ENCODE peak calls at places on chromosomes 6 and 20, in eight cellular contexts. D, F, A, X, E, W, Y and M are unnamed samples.

GRCh38 chr6:33965766-33966165 is 162.0 kb upstream of the MLN start:
- DNase-seq in Y (no peak), A (no peak), D (no peak), F (peak), X (no peak), W (no peak), E (no peak), M (no peak)

GRCh38 chr20:47196091-47197081 is 160.1 kb downstream of the ZMYND8 start:
- DNase-seq in D (peak), E (peak), W (peak), A (peak), Y (no peak), X (peak), F (peak), M (peak)

GRCh38 chr20:22394583-22394982 is 189.8 kb downstream of the FOXA2 start:
- DNase-seq in A (no peak), Y (no peak), W (no peak), X (no peak), E (no peak), D (no peak), F (no peak), M (no peak)

GRCh38 chr20:10565191-10565921 is 108.4 kb downstream of the JAG1 start:
- DNase-seq in W (peak), E (no peak), D (no peak), A (no peak), Y (no peak), X (no peak), F (no peak), M (no peak)

GRCh38 chr20:6704132-6704861 is 63.2 kb upstream of the BMP2 start:
- DNase-seq in Y (no peak), E (no peak), F (no peak), W (peak), X (no peak), D (peak), A (no peak), M (no peak)

GRCh38 chr6:170271771-170272314 is 19.0 kb downstream of the DLL1 start:
- DNase-seq in X (peak), E (no peak), A (peak), D (peak), Y (no peak), W (no peak), F (no peak), M (no peak)

GRCh38 chr6:124903797-124904196 is 58.4 kb upstream of the RNF217 start:
- DNase-seq in W (no peak), D (no peak), A (no peak), Y (no peak), X (no peak), F (no peak), E (no peak), M (no peak)

GRCh38 chr20:12723811-12724210 is 285.0 kb upstream of the SPTLC3 start:
- DNase-seq in E (no peak), F (no peak), X (no peak), W (no peak), A (no peak), D (no peak), Y (no peak), M (no peak)

GRCh38 chr6:77620290-77620882 is 32.5 kb upstream of the MEI4 start:
- DNase-seq in F (no peak), A (no peak), W (peak), X (no peak), Y (no peak), E (no peak), D (no peak), M (peak)

GRCh38 chr6:70135783-70136182 is 167.1 kb downstream of the COL9A1 start:
- DNase-seq in A (no peak), D (no peak), Y (no peak), F (no peak), W (no peak), X (no peak), E (no peak), M (no peak)

GRCh38 chr20:13200767-13201500 is 20.1 kb upstream of the ISM1 start:
- DNase-seq in X (no peak), F (no peak), W (no peak), Y (no peak), A (no peak), D (no peak), E (no peak), M (no peak)

GRCh38 chr6:10633216-10633615 is 61.2 kb downstream of the C6orf52 start:
- DNase-seq in A (peak), X (peak), E (no peak), F (no peak), Y (no peak), D (no peak), W (peak), M (peak)

GRCh38 chr6:88529726-88530125 is 363.6 kb upstream of the CNR1 start:
- DNase-seq in X (no peak), A (no peak), F (no peak), W (no peak), Y (peak), E (no peak), D (no peak), M (no peak)

GRCh38 chr6:16320533-16321340 is 82.3 kb downstream of the GMPR start:
- DNase-seq in X (no peak), F (no peak), D (no peak), W (no peak), E (no peak), A (no peak), Y (no peak), M (no peak)

GRCh38 chr6:104526383-104526782 is 333.3 kb downstream of the HACE1 start:
- DNase-seq in Y (no peak), F (no peak), W (peak), E (no peak), X (no peak), D (no peak), A (no peak), M (no peak)

GRCh38 chr6:13006578-13007300 is 290.2 kb downstream of the PHACTR1 start:
- DNase-seq in E (peak), X (no peak), A (no peak), W (no peak), D (no peak), F (no peak), Y (no peak), M (no peak)
- TF ChIP-seq POLR2A in E (no peak), X (no peak), A (no peak), W (no peak), D (no peak), F (no peak), Y (no peak), M (no peak)

GRCh38 chr6:14921170-14921569 is 324.7 kb upstream of the JARID2 start:
- DNase-seq in E (peak), W (no peak), F (no peak), Y (no peak), A (no peak), X (no peak), D (peak), M (no peak)
- TF ChIP-seq POLR2AphosphoS5 in E (no peak), W (no peak), F (no peak), Y (no peak), A (no peak), X (no peak), D (no peak), M (no peak)

GRCh38 chr20:51750037-51750769 is 18.0 kb downstream of the ATP9A start:
- DNase-seq in F (peak), A (no peak), W (peak), D (peak), E (no peak), X (no peak), Y (no peak), M (peak)
- TF ChIP-seq POLR2A in F (no peak), A (no peak), W (no peak), D (no peak), E (no peak), X (no peak), Y (no peak), M (no peak)

GRCh38 chr6:85591207-85591606 is 2.5 kb downstream of the SNX14 start:
- DNase-seq in X (no peak), E (no peak), A (no peak), F (no peak), D (no peak), Y (no peak), W (no peak), M (no peak)

GRCh38 chr6:85592044-85592443 is 1.6 kb downstream of the SNX14 start:
- DNase-seq in F (no peak), Y (no peak), W (no peak), X (no peak), A (no peak), D (no peak), E (no peak), M (no peak)

GRCh38 chr6:85593438-85594196 is at the start of gene SNX14:
- DNase-seq in A (peak), D (peak), F (peak), W (peak), X (peak), Y (peak), E (peak), M (peak)

GRCh38 chr6:85594197-85594930 is 706 bp upstream of the SNX14 start:
- DNase-seq in D (no peak), Y (no peak), W (no peak), F (no peak), X (no peak), E (no peak), A (no peak), M (no peak)
- TF ChIP-seq POLR2AphosphoS5 in D (no peak), Y (peak), W (no peak), F (peak), X (no peak), E (no peak), A (no peak), M (no peak)

GRCh38 chr6:15245361-15246216 is at the start of gene JARID2:
- DNase-seq in X (peak), E (peak), A (peak), W (peak), D (peak), Y (peak), F (peak), M (peak)

GRCh38 chr6:15247750-15248450 is 2.0 kb downstream of the JARID2 start:
- DNase-seq in A (no peak), D (peak), E (peak), X (peak), Y (no peak), W (peak), F (peak), M (no peak)

GRCh38 chr6:15247214-15247749 is 1.4 kb downstream of the JARID2 start:
- DNase-seq in W (no peak), X (no peak), Y (no peak), F (no peak), D (no peak), E (no peak), A (no peak), M (no peak)

GRCh38 chr6:15244605-15245360 is 1.1 kb upstream of the JARID2 start:
- DNase-seq in D (peak), Y (no peak), A (no peak), W (peak), X (peak), E (peak), F (peak), M (no peak)

DNA sequence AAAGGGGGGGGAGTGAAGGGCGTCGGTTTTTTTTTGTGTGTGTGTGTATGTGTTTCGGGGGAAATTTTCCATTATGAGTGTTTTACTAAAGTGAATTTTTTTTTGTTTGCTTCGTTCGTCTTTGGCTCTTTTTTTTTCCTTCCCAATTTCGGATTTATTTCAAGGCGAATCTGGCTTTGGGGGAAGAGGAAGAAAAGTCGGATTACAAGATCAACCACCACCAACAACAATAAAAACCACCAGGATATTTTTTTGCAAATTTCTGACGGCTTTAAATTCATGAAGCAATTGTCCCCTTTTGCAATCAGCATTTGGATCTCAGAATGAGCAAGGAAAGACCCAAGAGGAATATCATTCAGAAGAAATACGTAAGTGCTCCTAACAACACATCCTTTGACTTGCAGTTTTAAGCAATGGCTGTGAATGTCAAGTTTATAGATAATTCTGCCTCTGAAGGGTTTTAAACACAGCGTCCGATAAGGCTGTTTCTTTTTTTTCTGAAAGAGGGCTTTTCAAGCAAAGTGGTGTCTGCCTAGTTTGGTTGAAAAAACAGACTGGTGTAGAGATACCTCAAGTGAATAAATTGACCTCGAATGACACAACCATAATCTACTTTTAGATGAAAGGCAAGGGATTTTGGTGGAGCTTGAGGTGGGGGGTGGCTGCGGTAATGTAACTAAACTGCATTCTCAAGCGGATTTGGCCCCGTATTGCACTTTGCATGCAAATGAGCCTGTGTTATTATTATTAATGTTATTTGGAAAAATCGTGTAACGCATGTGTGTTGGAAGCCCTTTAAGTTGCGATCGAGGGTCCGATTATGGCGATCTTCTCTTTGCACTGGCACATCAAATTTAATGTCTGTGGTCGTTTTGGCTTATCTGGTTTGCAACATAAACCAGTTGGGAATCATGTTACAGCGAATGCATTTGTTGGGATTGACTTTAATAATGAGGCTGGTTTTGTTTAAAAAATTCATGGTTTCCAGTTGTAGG is 645 bp downstream of the JARID2 start:
- DNase-seq in A (no peak), W (no peak), E (no peak), D (no peak), F (no peak), X (no peak), Y (no peak), M (no peak)
- TF ChIP-seq POLR2A in A (peak), W (no peak), E (no peak), D (no peak), F (no peak), X (no peak), Y (no peak), M (no peak)

GRCh38 chr6:158011478-158011920 is 29.8 kb downstream of the SYNJ2 start:
- DNase-seq in A (no peak), F (no peak), E (no peak), Y (no peak), D (no peak), X (no peak), W (peak), M (no peak)

GRCh38 chr6:158009935-158010585 is 28.4 kb downstream of the SYNJ2 start:
- DNase-seq in F (no peak), X (no peak), E (no peak), D (no peak), A (no peak), Y (no peak), W (no peak), M (no peak)

GRCh38 chr6:158006821-158007570 is 25.3 kb downstream of the SYNJ2 start:
- DNase-seq in F (no peak), X (no peak), E (no peak), D (no peak), A (no peak), Y (no peak), W (no peak), M (no peak)

GRCh38 chr6:158010591-158011477 is 29.2 kb downstream of the SYNJ2 start:
- DNase-seq in E (no peak), A (no peak), F (peak), W (peak), X (no peak), Y (no peak), D (no peak), M (no peak)

DNA sequence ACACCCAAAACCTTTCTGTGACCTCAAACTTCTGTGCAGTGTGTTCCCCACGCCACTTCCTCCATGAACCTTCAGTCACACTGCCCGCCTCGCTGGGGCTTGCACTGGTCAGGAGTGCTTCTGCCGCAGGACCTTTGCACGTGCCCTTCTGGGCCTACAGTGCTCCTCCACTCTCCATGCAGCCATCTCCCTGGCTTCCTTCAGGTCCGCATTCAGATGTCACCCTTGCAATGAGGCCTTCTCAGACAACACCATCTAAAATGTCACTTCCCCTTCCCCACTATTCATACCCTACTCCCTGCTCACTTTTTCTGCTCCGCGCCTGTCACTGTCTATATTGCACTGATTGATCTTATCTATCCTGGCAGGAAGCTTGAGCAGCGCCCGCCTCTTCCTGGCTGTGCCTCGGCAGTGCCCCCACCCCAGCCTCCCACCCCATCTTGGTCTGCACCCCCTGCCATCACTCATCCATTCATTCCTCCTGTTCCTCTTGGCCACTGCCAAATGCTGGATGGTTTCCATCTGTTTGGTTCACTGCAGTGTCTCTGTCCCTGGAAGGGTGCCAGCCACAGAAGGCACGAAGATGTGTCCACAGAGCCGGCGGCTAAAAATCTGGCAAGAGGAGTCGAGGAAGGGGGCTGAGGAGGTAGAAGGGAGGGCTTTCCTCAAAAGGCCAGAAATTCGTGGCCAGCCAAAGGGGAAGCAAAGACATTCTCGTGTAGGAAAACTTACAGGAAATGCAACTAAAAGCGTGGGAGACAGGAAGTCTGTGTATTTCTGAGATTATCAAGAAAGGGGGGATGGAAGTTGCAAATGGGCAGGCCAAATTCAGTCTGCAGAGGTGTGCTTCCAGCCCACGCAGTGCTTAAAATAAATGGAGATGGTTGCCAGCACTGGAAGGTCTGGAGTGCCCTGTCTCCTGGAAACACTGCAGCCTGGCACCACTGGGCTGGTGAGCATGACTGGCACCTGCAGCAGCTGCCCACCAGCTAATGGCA is 27.5 kb downstream of the SYNJ2 start:
- DNase-seq in F (peak), X (no peak), W (no peak), A (no peak), E (no peak), Y (no peak), D (peak), M (no peak)
- TF ChIP-seq POLR2AphosphoS5 in F (no peak), X (no peak), W (no peak), A (no peak), E (no peak), Y (no peak), D (peak), M (no peak)

DNA sequence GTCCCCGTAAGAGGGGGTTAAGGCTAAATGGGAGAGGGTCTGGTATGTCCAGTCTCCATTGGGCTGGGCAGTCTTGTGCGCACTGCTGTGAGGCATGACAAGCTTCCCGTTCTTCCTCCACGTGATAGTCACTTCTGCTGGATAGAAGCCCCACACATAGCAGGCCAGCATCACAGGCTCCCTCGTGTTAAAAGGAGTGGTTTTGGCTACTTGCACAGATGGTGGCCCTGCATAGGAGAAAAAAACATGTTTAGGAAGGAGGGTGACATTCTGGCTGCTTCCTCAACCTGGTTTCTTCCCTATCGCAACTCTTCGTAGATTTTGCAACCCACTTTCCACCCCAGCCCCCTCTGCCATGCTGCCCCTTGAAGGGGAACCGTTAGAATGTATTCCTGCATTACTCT is 3.6 kb downstream of the HLA-DMB start:
- DNase-seq in Y (no peak), W (no peak), E (no peak), X (no peak), F (no peak), D (peak), A (no peak), M (no peak)
- TF ChIP-seq POLR2A in Y (no peak), W (no peak), E (no peak), X (peak), F (no peak), D (no peak), A (no peak), M (no peak)

GRCh38 chr20:49279677-49280462 is 2.0 kb upstream of the ZNFX1 start:
- DNase-seq in F (no peak), E (no peak), W (no peak), D (no peak), X (no peak), A (no peak), Y (no peak), M (no peak)
- TF ChIP-seq POLR2AphosphoS5 in F (no peak), E (peak), W (peak), D (no peak), X (no peak), A (peak), Y (no peak), M (peak)

GRCh38 chr6:1552296-1552761 is 57.4 kb upstream of the FOXC1 start:
- DNase-seq in A (no peak), F (no peak), W (peak), Y (no peak), X (no peak), E (peak), D (no peak), M (peak)

GRCh38 chr6:1554241-1554880 is 55.4 kb upstream of the FOXC1 start:
- DNase-seq in A (no peak), W (no peak), Y (no peak), F (no peak), X (peak), E (no peak), D (no peak), M (no peak)

GRCh38 chr6:1558388-1558787 is 51.3 kb upstream of the FOXC1 start:
- DNase-seq in D (no peak), F (no peak), E (no peak), Y (no peak), A (no peak), W (no peak), X (no peak), M (no peak)

GRCh38 chr6:1553562-1554088 is 56.1 kb upstream of the FOXC1 start:
- DNase-seq in F (no peak), A (no peak), W (no peak), Y (no peak), D (no peak), E (no peak), X (no peak), M (no peak)

GRCh38 chr6:1554881-1555569 is 54.7 kb upstream of the FOXC1 start:
- DNase-seq in F (peak), A (peak), D (peak), W (no peak), X (peak), E (peak), Y (no peak), M (no peak)
- TF ChIP-seq POLR2A in F (no peak), A (no peak), D (no peak), W (no peak), X (no peak), E (no peak), Y (no peak), M (no peak)